ENCODE peak calls at places on chromosome 2, in nine cellular contexts. R is small intestine; F is astrocyte; Q is CD8-positive, alpha-beta T cell; L is PC-9; J is mucosa of descending colon; K is neural progenitor cell; C is K562; X is osteoblast. A is an unnamed sample.

GRCh38 chr2:111142101-111142500 is 21.4 kb downstream of the BCL2L11 start:
- DNase-seq in R (no peak), F (no peak), Q (no peak), L (peak; percentile 16), J (peak; percentile 28), K (no peak), C (no peak), X (no peak), A (no peak)

GRCh38 chr2:124325667-124326425 is 300.8 kb downstream of the CNTNAP5 start:
- DNase-seq in R (no peak), F (no peak), Q (no peak), L (no peak), J (no peak), K (no peak), C (no peak), X (no peak), A (no peak)

GRCh38 chr2:102092518-102092917 is 50.0 kb upstream of the IL1R1 start:
- DNase-seq in R (no peak), F (no peak), Q (no peak), L (no peak), J (no peak), K (no peak), C (no peak), X (peak; percentile 19), A (no peak)

GRCh38 chr2:26376799-26377198 is 24.9 kb upstream of the DRC1 start:
- DNase-seq in R (no peak), F (no peak), Q (no peak), L (no peak), J (no peak), K (no peak), C (no peak), X (no peak), A (no peak)

GRCh38 chr2:238682536-238682935 is 165.3 kb upstream of the TWIST2 start:
- DNase-seq in R (no peak), F (no peak), Q (no peak), L (no peak), J (no peak), K (no peak), C (no peak), X (no peak), A (no peak)

GRCh38 chr2:68936462-68936861 is 16.2 kb downstream of the GKN2 start:
- DNase-seq in R (no peak), F (peak; percentile 65), Q (no peak), L (no peak), J (no peak), K (no peak), C (no peak), X (peak; percentile 69), A (no peak)

GRCh38 chr2:235468978-235469694 is 24.7 kb upstream of the AGAP1 start:
- DNase-seq in R (no peak), F (peak; percentile 81), Q (no peak), L (peak; percentile 93), J (peak; percentile 38), K (peak; percentile 27), C (peak; percentile 46), X (peak; percentile 93), A (peak; percentile 31)

GRCh38 chr2:223972656-223973102 is 15.4 kb downstream of the MRPL44 start:
- DNase-seq in R (no peak), F (no peak), Q (no peak), L (no peak), J (no peak), K (no peak), C (no peak), X (no peak), A (no peak)

GRCh38 chr2:50951416-50951815 is 80.5 kb downstream of the NRXN1 start:
- DNase-seq in R (no peak), F (peak; percentile 62), Q (no peak), L (no peak), J (no peak), K (no peak), C (no peak), X (no peak), A (no peak)

GRCh38 chr2:240998706-240999000 is 235 bp downstream of the SNED1 start:
- DNase-seq in R (no peak), F (no peak), Q (no peak), L (no peak), J (no peak), K (no peak), C (no peak), X (no peak), A (no peak)
- H3K4me1 ChIP-seq in R (no peaks in the 10 kb centered on the region), F (peaks cover 8% of the 10 kb centered on the region), Q (peaks cover 23% of the 10 kb centered on the region), L (peaks cover 4% of the 10 kb centered on the region), J (peaks cover 7% of the 10 kb centered on the region), K (peaks cover 4% of the 10 kb centered on the region), C (peaks cover 31% of the 10 kb centered on the region), X (peaks cover 10% of the 10 kb centered on the region), A (no peaks in the 10 kb centered on the region)

GRCh38 chr2:136207030-136207623 is 89.2 kb upstream of the CXCR4 start:
- DNase-seq in R (no peak), F (no peak), Q (no peak), L (no peak), J (peak; percentile 16), K (no peak), C (no peak), X (no peak), A (peak; percentile 22)

GRCh38 chr2:136205615-136206014 is 87.7 kb upstream of the CXCR4 start:
- DNase-seq in R (no peak), F (no peak), Q (no peak), L (no peak), J (no peak), K (no peak), C (no peak), X (no peak), A (no peak)

GRCh38 chr2:136206613-136207012 is 88.7 kb upstream of the CXCR4 start:
- DNase-seq in R (no peak), F (no peak), Q (no peak), L (no peak), J (no peak), K (no peak), C (no peak), X (no peak), A (no peak)

GRCh38 chr2:136207665-136208064 is 89.7 kb upstream of the CXCR4 start:
- DNase-seq in R (no peak), F (no peak), Q (no peak), L (no peak), J (no peak), K (no peak), C (no peak), X (no peak), A (no peak)

GRCh38 chr2:136204959-136205358 is 87.0 kb upstream of the CXCR4 start:
- DNase-seq in R (no peak), F (no peak), Q (no peak), L (no peak), J (no peak), K (no peak), C (no peak), X (no peak), A (no peak)
- H3K4me1 ChIP-seq in R (no peaks in the 10 kb centered on the region), F (no peaks in the 10 kb centered on the region), Q (peaks cover 8% of the 10 kb centered on the region), L (peaks cover 12% of the 10 kb centered on the region), J (no peaks in the 10 kb centered on the region), K (no peaks in the 10 kb centered on the region), C (no peaks in the 10 kb centered on the region), X (no peaks in the 10 kb centered on the region), A (no peaks in the 10 kb centered on the region)

GRCh38 chr2:98494699-98495098 is 50.0 kb downstream of the INPP4A start:
- DNase-seq in R (no peak), F (no peak), Q (no peak), L (no peak), J (no peak), K (no peak), C (no peak), X (no peak), A (no peak)
- H3K4me1 ChIP-seq in R (no peaks in the 10 kb centered on the region), F (no peaks in the 10 kb centered on the region), Q (peaks cover 38% of the 10 kb centered on the region), L (no peaks in the 10 kb centered on the region), J (no peaks in the 10 kb centered on the region), K (no peaks in the 10 kb centered on the region), C (no peaks in the 10 kb centered on the region), X (no peaks in the 10 kb centered on the region), A (no peaks in the 10 kb centered on the region)

GRCh38 chr2:25279091-25279651 is 62.6 kb downstream of the DNMT3A start:
- DNase-seq in R (no peak), F (no peak), Q (no peak), L (peak; percentile 3), J (peak; percentile 66), K (no peak), C (no peak), X (peak; percentile 90), A (peak; percentile 63)

GRCh38 chr2:25275575-25275965 is 66.2 kb downstream of the DNMT3A start:
- DNase-seq in R (no peak), F (no peak), Q (no peak), L (peak; percentile 11), J (no peak), K (no peak), C (no peak), X (peak; percentile 64), A (no peak)

GRCh38 chr2:25273985-25274550 is 67.7 kb downstream of the DNMT3A start:
- DNase-seq in R (no peak), F (no peak), Q (no peak), L (peak; percentile 26), J (no peak), K (no peak), C (no peak), X (peak; percentile 85), A (no peak)

GRCh38 chr2:25276569-25277465 is 64.9 kb downstream of the DNMT3A start:
- DNase-seq in R (no peak), F (no peak), Q (peak; percentile 74), L (peak; percentile 17), J (peak; percentile 59), K (peak; percentile 84), C (peak; percentile 30), X (peak; percentile 78), A (peak; percentile 40)

DNA sequence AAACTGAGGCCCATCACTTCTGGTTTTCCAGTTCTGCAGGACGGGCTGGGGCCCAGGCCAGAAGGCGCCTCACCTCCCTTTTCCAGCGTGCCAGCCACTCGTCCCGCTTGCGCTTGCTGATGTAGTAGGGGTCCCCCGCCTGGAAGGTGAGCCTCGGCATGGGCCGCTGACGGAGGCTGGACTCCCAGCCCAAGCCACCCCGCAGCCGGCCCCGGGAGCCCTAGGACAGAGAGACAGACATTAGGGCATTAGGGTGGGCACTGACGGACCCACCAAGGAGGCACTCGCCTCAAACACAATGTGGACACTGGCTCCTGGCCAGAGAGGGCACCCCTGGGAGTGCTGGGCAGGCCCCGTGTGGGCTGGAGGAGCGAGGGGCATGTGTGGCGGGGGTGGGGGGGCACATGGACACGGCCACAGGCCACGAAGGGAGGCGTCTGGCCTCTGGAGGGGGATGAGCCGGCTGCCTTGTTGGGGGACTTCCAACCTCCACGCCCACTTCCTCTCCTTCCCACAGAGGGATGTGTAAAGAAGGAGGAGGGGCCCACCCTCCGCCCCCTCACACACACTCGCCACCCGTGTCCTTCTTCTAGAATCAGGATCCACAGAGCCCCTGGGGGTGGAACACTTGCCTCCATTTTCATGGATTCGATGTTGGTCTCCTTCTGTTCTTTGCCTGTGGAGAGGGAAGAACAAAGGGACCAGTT is 66.7 kb downstream of the DNMT3A start:
- DNase-seq in R (no peak), F (peak; percentile 24), Q (peak; percentile 66), L (peak; percentile 26), J (peak; percentile 40), K (no peak), C (no peak), X (peak; percentile 91), A (peak; percentile 37)
- H3K4me1 ChIP-seq in R (no peaks in the 10 kb centered on the region), F (peaks cover 19% of the 10 kb centered on the region), Q (peaks cover 78% of the 10 kb centered on the region), L (no peaks in the 10 kb centered on the region), J (no peaks in the 10 kb centered on the region), K (peaks cover 31% of the 10 kb centered on the region), C (peaks cover 17% of the 10 kb centered on the region), X (peaks cover 9% of the 10 kb centered on the region), A (no peaks in the 10 kb centered on the region)